ENCODE peak calls at places on chromosomes 12 and 14, in five cellular contexts. T is tibial artery, N is fibroblast of pulmonary artery, U is cardiac fibroblast, G is tibial nerve. B is an unnamed sample.

GRCh38 chr14:69682607-69683263 is 71.3 kb downstream of the SUSD6 start:
- DNase-seq in T (no peak), N (peak), U (no peak), G (no peak), B (no peak)

GRCh38 chr12:104998423-104999346 is 12.6 kb downstream of the NOPCHAP1 start:
- DNase-seq in T (no peak), N (no peak), U (no peak), G (no peak), B (peak)

GRCh38 chr14:88901991-88902390 is 77.5 kb downstream of the TTC8 start:
- DNase-seq in T (no peak), N (no peak), U (no peak), G (no peak), B (no peak)

GRCh38 chr12:49462103-49462739 is 76.6 kb upstream of the KCNH3 start:
- DNase-seq in T (no peak), N (no peak), U (no peak), G (no peak), B (peak)

GRCh38 chr12:55700255-55701018 is 7.3 kb downstream of the ITGA7 start:
- DNase-seq in T (no peak), N (no peak), U (no peak), G (no peak), B (peak)

GRCh38 chr14:34049769-34050168 is 98.9 kb upstream of the EGLN3 start:
- DNase-seq in T (no peak), N (no peak), U (no peak), G (no peak), B (no peak)

GRCh38 chr14:60655114-60655897 is 6.0 kb upstream of the SIX1 start:
- DNase-seq in T (no peak), N (no peak), U (no peak), G (no peak), B (no peak)

GRCh38 chr12:27822076-27822712 is 42.2 kb upstream of the MANSC4 start:
- DNase-seq in T (no peak), N (peak), U (peak), G (no peak), B (no peak)

GRCh38 chr14:90693413-90693812 is 122.8 kb downstream of the TTC7B start:
- DNase-seq in T (no peak), N (no peak), U (no peak), G (no peak), B (no peak)

GRCh38 chr12:47033081-47033480 is 46.3 kb upstream of the PCED1B start:
- DNase-seq in T (peak), N (peak), U (peak), G (peak), B (no peak)

GRCh38 chr12:99232324-99232723 is 415.2 kb upstream of the GARIN6 start:
- DNase-seq in T (no peak), N (no peak), U (no peak), G (no peak), B (no peak)

GRCh38 chr12:10409387-10409786 is at the start of gene KLRC4:
- DNase-seq in T (no peak), N (peak), U (peak), G (no peak), B (no peak)

GRCh38 chr14:64604854-64605253 is 55.1 kb downstream of the PPP1R36 start:
- DNase-seq in T (no peak), N (no peak), U (no peak), G (no peak), B (no peak)

GRCh38 chr12:122117979-122118378 is 39.4 kb downstream of the MLXIP start:
- DNase-seq in T (no peak), N (no peak), U (peak), G (no peak), B (no peak)

GRCh38 chr14:80381964-80382363 is 170.7 kb upstream of the DIO2 start:
- DNase-seq in T (no peak), N (no peak), U (no peak), G (no peak), B (no peak)

GRCh38 chr14:75811862-75812505 is 150.9 kb downstream of the TTLL5 start:
- DNase-seq in T (no peak), N (no peak), U (no peak), G (no peak), B (no peak)

GRCh38 chr14:64580451-64580850 is 30.7 kb downstream of the PPP1R36 start:
- DNase-seq in T (no peak), N (no peak), U (no peak), G (no peak), B (no peak)

GRCh38 chr12:64461634-64462414 is 9.9 kb downstream of the TBK1 start:
- DNase-seq in T (no peak), N (peak), U (peak), G (no peak), B (no peak)

GRCh38 chr12:52054838-52055741 is 3.8 kb downstream of the NR4A1 start:
- DNase-seq in T (no peak), N (peak), U (no peak), G (no peak), B (no peak)

GRCh38 chr14:56594428-56594827 is 14.8 kb downstream of the TMEM260 start:
- DNase-seq in T (no peak), N (no peak), U (no peak), G (no peak), B (no peak)

GRCh38 chr12:125786143-125786542 is 720.9 kb downstream of the AACS start:
- DNase-seq in T (no peak), N (no peak), U (no peak), G (no peak), B (no peak)

GRCh38 chr12:25959069-25959961 is 833 bp downstream of the RASSF8 start:
- DNase-seq in T (peak), N (peak), U (peak), G (no peak), B (peak)

GRCh38 chr14:68466491-68466977 is 326.3 kb downstream of the ZFP36L1 start:
- DNase-seq in T (peak), N (peak), U (peak), G (no peak), B (no peak)

DNA sequence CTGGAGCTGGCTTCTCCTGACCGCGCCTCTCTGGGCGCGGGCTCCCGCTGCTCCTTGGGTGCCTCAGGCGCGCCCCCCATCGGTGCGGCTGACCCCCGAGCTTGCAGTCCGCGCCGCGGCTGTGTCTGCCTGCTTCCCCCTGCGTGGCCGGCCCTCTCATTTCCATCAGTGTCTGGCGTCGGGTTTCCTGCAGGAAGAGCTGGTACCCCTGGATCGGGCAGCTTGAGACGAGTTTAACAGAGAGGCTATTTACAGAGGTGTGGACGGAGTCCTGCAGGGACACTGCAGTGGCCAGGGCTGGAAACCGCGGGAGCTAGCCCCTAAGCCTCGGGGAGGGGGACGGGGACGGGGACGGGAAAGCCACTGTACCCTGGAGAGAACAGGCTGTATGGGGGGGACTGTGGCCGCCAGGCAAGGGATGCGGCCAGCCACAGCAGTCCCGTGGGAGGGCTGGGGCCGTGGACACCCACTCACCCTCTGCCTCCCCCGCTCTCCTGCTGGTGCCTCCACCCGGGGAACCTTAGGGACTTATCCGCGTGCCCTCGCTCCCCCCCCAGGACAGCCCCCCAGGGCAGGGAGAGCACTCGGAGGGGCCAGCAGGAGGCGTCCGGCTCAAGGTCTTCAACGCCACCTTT is 3.7 kb upstream of the CACNA2D4 start:
- DNase-seq in T (no peak), N (no peak), U (no peak), G (no peak), B (peak)
- H3K4me3 ChIP-seq in T (no peak), N (no peak), U (no peak), G (no peak), B (no peak)

GRCh38 chr12:87344699-87345098 is 684.5 kb downstream of the C12orf50 start:
- DNase-seq in T (no peak), N (peak), U (peak), G (no peak), B (no peak)
- TF ChIP-seq CTCF in T (no peak), N (peak), U (peak), G (no peak), B (no peak)

DNA sequence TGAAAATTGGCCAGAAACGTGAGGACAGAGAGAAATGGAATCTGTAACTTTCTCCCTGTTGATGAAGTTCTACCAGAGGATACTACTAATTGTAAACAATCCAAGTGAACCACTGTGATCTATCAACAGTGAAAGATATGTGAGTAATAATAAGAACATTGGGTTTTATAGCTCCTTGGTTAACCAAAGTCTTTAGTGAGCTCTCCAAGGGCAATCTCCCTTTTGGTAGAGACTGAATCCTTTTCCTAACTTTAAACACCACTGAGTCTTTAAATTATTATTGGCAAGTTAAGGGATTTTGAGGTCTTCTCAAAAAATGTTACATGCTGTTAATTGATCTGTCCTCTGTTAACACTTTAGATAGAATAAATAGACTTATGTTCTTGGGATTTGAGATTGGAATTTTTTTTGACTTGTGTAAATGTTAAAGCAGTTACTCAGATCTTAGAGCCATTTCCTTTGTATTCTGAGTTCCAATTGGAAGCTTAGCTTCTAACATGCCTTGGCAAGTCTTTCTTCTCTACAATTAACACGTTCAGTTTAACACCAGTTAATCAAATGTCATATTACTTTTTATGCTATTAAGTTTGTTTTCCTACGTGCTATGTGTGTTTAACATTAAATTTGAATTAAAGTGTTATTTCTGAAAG is 338.3 kb upstream of the DDHD1 start:
- DNase-seq in T (no peak), N (no peak), U (peak), G (no peak), B (no peak)
- H3K4me3 ChIP-seq in T (no peak), N (no peak), U (no peak), G (no peak), B (no peak)

GRCh38 chr14:95993768-95994592 is 45.2 kb upstream of the C14orf132 start:
- DNase-seq in T (no peak), N (peak), U (peak), G (no peak), B (no peak)

GRCh38 chr14:95998656-95999055 is 40.5 kb upstream of the C14orf132 start:
- DNase-seq in T (no peak), N (peak), U (peak), G (no peak), B (no peak)

DNA sequence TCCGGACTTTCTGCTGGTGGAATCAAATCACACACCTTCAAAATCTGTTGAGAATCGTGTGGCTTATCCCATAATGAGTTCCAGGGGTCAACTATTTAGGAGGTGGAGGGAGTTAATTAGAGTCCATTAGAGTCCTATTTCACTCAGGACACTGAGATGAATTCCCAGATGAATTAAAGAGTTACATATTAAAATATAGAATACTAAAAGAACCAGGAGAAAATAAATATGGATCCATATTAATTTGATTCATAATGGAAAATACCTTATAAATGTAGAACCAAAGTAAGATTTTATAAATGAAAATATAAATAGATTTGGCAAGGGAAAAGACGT is 44.6 kb upstream of the C14orf132 start:
- DNase-seq in T (no peak), N (no peak), U (no peak), G (no peak), B (no peak)
- TF ChIP-seq CTCF in T (no peak), N (no peak), U (no peak), G (no peak), B (no peak)

GRCh38 chr14:22039938-22040780 is 366.5 kb upstream of the OR4E1 start:
- DNase-seq in T (no peak), N (peak), U (no peak), G (no peak), B (no peak)
- H3K4me3 ChIP-seq in T (no peak), N (no peak), U (no peak), G (no peak), B (no peak)

GRCh38 chr12:109612975-109613502 is 39.4 kb downstream of the MVK start:
- DNase-seq in T (no peak), N (peak), U (peak), G (no peak), B (no peak)
- TF ChIP-seq CTCF in T (no peak), N (peak), U (peak), G (no peak), B (no peak)

GRCh38 chr12:131865196-131865875 is 29.1 kb upstream of the ULK1 start:
- DNase-seq in T (no peak), N (no peak), U (peak), G (no peak), B (no peak)

GRCh38 chr12:131862600-131862993 is 31.8 kb upstream of the ULK1 start:
- DNase-seq in T (no peak), N (no peak), U (no peak), G (no peak), B (no peak)

GRCh38 chr12:131862994-131863710 is 31.3 kb upstream of the ULK1 start:
- DNase-seq in T (no peak), N (peak), U (no peak), G (no peak), B (no peak)

GRCh38 chr12:131863711-131864396 is 30.6 kb upstream of the ULK1 start:
- DNase-seq in T (no peak), N (no peak), U (no peak), G (no peak), B (no peak)

DNA sequence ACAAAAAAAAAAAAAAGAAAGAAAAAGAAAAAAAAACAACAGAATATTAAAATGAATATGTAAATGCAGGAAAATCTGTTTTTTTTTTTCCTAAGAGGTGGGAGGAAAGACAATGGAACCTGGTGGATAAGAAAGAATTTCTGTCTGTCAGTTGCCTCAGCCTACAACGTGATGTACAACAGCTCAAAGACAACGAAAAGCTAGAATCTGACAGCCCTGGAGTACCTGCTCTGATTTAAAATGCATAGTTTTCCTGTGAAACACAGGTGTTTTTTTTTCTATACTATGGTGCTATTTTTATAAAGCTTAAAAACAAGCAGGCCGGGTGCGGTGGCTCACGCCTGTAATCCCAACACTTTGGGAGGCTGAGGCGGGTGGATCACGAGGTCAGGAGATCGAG is 30.0 kb upstream of the ULK1 start:
- DNase-seq in T (no peak), N (no peak), U (no peak), G (no peak), B (no peak)
- H3K4me3 ChIP-seq in T (no peak), N (no peak), U (no peak), G (no peak), B (no peak)

DNA sequence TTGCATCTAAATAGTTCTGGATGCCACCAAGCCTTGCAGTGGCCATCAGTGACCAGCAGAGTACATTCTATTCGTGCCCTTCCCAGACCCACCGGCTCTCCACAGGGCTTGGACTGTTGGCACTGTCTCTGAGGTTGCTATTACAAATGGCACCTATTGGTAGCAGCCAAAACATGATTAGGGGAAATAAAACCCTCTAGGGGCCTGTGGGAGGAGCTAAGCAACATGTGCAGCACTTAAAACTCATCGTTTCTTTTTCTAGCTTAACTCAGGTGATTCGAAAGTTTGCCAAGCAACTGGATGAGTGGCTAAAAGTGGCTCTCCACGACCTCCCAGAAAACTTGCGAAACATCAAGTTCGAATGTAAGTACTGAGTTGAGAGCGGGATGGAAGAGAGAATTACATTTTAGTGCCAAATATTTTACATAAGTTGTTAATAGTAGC is 65.4 kb upstream of the RIC8B start:
- DNase-seq in T (no peak), N (no peak), U (no peak), G (no peak), B (no peak)
- TF ChIP-seq CTCF in T (no peak), N (no peak), U (no peak), G (no peak), B (no peak)

DNA sequence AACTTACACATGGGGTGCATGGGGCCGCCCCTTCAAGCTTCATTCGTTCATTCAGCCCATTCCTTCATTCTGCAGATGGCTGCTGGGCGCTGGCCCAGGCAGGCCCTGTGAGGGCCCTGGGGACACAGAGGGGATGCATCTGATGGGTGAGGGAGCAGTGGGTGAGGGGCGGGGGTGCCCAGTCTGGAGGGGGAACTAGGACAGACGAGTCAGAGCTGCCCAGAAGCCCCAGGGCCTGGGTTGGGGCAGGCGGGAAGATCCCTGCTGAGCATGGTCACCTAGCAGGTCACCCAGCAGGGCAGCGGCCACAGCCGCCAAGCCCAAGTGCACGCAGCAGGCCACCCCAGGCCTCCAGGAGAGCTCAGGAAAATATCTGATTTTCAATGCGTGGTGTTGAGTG is 14.1 kb downstream of the TRMT61A start:
- DNase-seq in T (no peak), N (no peak), U (no peak), G (no peak), B (peak)
- H3K4me3 ChIP-seq in T (no peak), N (no peak), U (no peak), G (no peak), B (no peak)

GRCh38 chr12:44968960-44969359 is 81.9 kb downstream of the DBX2 start:
- DNase-seq in T (no peak), N (no peak), U (no peak), G (no peak), B (no peak)

GRCh38 chr12:44976246-44976645 is 74.7 kb downstream of the DBX2 start:
- DNase-seq in T (no peak), N (no peak), U (no peak), G (no peak), B (no peak)

DNA sequence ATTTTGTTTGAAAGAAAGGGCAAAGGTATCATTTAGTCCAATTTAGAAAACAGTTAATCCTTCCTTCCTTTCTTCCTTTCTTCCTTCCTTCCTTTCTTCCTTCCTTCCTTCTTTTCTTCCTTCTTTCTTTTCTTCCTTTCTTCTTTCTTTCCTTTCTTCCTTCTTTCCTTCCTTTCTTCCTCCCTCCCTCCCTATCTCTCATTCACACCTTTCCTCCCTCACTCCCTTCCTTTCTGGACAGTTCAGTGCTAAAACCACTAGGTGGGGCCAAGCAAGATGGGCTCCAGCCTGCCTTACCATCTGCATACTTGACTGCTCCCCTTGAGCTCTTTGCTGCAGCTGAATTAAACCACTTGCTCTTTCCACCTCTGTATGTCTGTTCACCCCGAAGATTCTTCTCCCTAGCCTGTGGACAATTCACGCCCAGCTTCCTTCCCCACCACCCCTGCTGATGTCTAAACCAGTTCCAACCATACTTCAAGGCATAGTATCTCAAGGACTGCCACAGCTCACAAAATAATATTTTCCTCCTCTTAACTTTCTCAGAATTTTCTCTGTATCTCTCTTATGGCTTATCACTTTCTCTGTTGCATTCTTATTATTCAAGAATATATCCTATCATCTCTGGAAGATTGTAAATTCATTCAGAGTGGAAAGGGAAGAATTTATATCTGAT is 78.0 kb downstream of the DBX2 start:
- DNase-seq in T (no peak), N (peak), U (peak), G (no peak), B (no peak)
- TF ChIP-seq CTCF in T (no peak), N (peak), U (peak), G (no peak), B (peak)